ENCODE peak calls at places on chromosomes 12 and 14, in eight cellular contexts. T is spleen; C is EH; I is GM23248; V is hypothalamus; W is pons; A is T-helper 22 cell; E is stimulated activated CD8-positive, alpha-beta memory T cell treated with anti-CD3 and anti-CD28 coated beads, Interleukin-15, amount 100 ng/mL, for 1 hour. B is an unnamed sample.

GRCh38 chr12:75101805-75102204 is 107.8 kb downstream of the KCNC2 start:
- DNase-seq in T (no peak), C (no peak), I (no peak), V (no peak), W (no peak), A (no peak), E (no peak), B (no peak)

GRCh38 chr12:81270385-81270784 is 192.5 kb downstream of the ACSS3 start:
- DNase-seq in T (no peak), C (no peak), I (no peak), V (no peak), W (no peak), A (no peak), E (no peak), B (no peak)

GRCh38 chr14:41609704-41610183 is 3.1 kb downstream of the LRFN5 start:
- DNase-seq in T (peak), C (no peak), I (peak), V (peak), W (peak), A (no peak), E (no peak), B (no peak)

GRCh38 chr12:89932950-89933349 is 224.3 kb upstream of the ATP2B1 start:
- DNase-seq in T (no peak), C (peak), I (no peak), V (no peak), W (no peak), A (no peak), E (no peak), B (no peak)

GRCh38 chr12:104365921-104366410 is 62.4 kb downstream of the EID3 start:
- DNase-seq in T (no peak), C (no peak), I (no peak), V (no peak), W (no peak), A (no peak), E (no peak), B (no peak)

GRCh38 chr14:45757655-45758054 is 504.7 kb upstream of the MIS18BP1 start:
- DNase-seq in T (no peak), C (no peak), I (no peak), V (no peak), W (no peak), A (no peak), E (no peak), B (no peak)

GRCh38 chr12:94813314-94813713 is 163.0 kb upstream of the TMCC3 start:
- DNase-seq in T (no peak), C (no peak), I (peak), V (no peak), W (no peak), A (no peak), E (no peak), B (no peak)

GRCh38 chr14:64772394-64772950 is 68.2 kb downstream of the PLEKHG3 start:
- DNase-seq in T (peak), C (no peak), I (no peak), V (no peak), W (no peak), A (no peak), E (no peak), B (no peak)

GRCh38 chr12:97097734-97098133 is 190.7 kb downstream of the NEDD1 start:
- DNase-seq in T (no peak), C (no peak), I (no peak), V (no peak), W (no peak), A (no peak), E (no peak), B (no peak)

GRCh38 chr14:57641776-57642175 is 148.1 kb upstream of the CCDC198 start:
- DNase-seq in T (no peak), C (no peak), I (no peak), V (no peak), W (no peak), A (no peak), E (no peak), B (no peak)

GRCh38 chr12:54891717-54892478 is 37.6 kb downstream of the MUCL1 start:
- DNase-seq in T (no peak), C (no peak), I (no peak), V (no peak), W (no peak), A (no peak), E (no peak), B (no peak)

GRCh38 chr14:91947196-91948184 is at the start of gene FBLN5:
- DNase-seq in T (peak), C (peak), I (peak), V (peak), W (no peak), A (no peak), E (no peak), B (no peak)

GRCh38 chr12:26953447-26953846 is 15.2 kb downstream of the FGFR1OP2 start:
- DNase-seq in T (no peak), C (no peak), I (peak), V (no peak), W (peak), A (no peak), E (no peak), B (no peak)

GRCh38 chr12:6041891-6042290 is 82.6 kb downstream of the VWF start:
- DNase-seq in T (no peak), C (no peak), I (peak), V (no peak), W (no peak), A (no peak), E (no peak), B (no peak)

GRCh38 chr12:31470462-31470861 is 120.5 kb downstream of the DENND5B start:
- DNase-seq in T (no peak), C (no peak), I (no peak), V (no peak), W (no peak), A (no peak), E (no peak), B (no peak)

GRCh38 chr14:90645842-90646443 is 170.3 kb downstream of the TTC7B start:
- DNase-seq in T (no peak), C (peak), I (no peak), V (no peak), W (no peak), A (no peak), E (no peak), B (no peak)

GRCh38 chr12:44812062-44812461 is 64.1 kb downstream of the NELL2 start:
- DNase-seq in T (no peak), C (peak), I (no peak), V (no peak), W (no peak), A (no peak), E (peak), B (no peak)

GRCh38 chr12:56614627-56615026 is 15.5 kb downstream of the BAZ2A start:
- DNase-seq in T (no peak), C (no peak), I (no peak), V (no peak), W (no peak), A (no peak), E (no peak), B (no peak)

GRCh38 chr14:22276913-22277816 is 311.9 kb downstream of the DAD1 start:
- DNase-seq in T (no peak), C (peak), I (peak), V (no peak), W (no peak), A (no peak), E (no peak), B (no peak)

GRCh38 chr14:21202463-21203358 is 46.8 kb upstream of the OR5AU1 start:
- DNase-seq in T (no peak), C (no peak), I (no peak), V (no peak), W (no peak), A (no peak), E (no peak), B (no peak)

GRCh38 chr12:3117144-3117581 is 40.0 kb downstream of the TSPAN9 start:
- DNase-seq in T (no peak), C (peak), I (no peak), V (no peak), W (no peak), A (no peak), E (no peak), B (no peak)

GRCh38 chr14:94751321-94751720 is 18.6 kb downstream of the GSC start:
- DNase-seq in T (peak), C (no peak), I (no peak), V (no peak), W (no peak), A (no peak), E (no peak), B (no peak)

GRCh38 chr14:75631453-75631831 is 29.2 kb downstream of the ERG28 start:
- DNase-seq in T (no peak), C (peak), I (peak), V (no peak), W (no peak), A (no peak), E (no peak), B (no peak)

GRCh38 chr12:76558684-76559276 is 791 bp downstream of the OSBPL8 start:
- DNase-seq in T (peak), C (peak), I (peak), V (peak), W (peak), A (peak), E (peak), B (no peak)

GRCh38 chr14:96253140-96253539 is 2.9 kb upstream of the BDKRB1 start:
- DNase-seq in T (no peak), C (peak), I (peak), V (no peak), W (no peak), A (no peak), E (no peak), B (no peak)

GRCh38 chr12:110254971-110255540 is 26.0 kb upstream of the ATP2A2 start:
- DNase-seq in T (no peak), C (no peak), I (no peak), V (no peak), W (no peak), A (no peak), E (no peak), B (no peak)

GRCh38 chr12:43805857-43806736 is at the start of gene TWF1:
- DNase-seq in T (peak), C (peak), I (peak), V (peak), W (peak), A (peak), E (peak), B (no peak)

GRCh38 chr12:12214635-12215131 is 52.2 kb downstream of the LRP6 start:
- DNase-seq in T (no peak), C (peak), I (peak), V (no peak), W (no peak), A (no peak), E (no peak), B (no peak)

GRCh38 chr14:73124180-73124894 is 12.0 kb upstream of the PSEN1 start:
- DNase-seq in T (no peak), C (no peak), I (no peak), V (no peak), W (no peak), A (no peak), E (no peak), B (no peak)

GRCh38 chr14:34258318-34258717 is 203.7 kb downstream of the SPTSSA start:
- DNase-seq in T (no peak), C (no peak), I (peak), V (no peak), W (no peak), A (no peak), E (no peak), B (no peak)

GRCh38 chr12:6211421-6211869 is 11.2 kb downstream of the CD9 start:
- DNase-seq in T (no peak), C (peak), I (peak), V (no peak), W (peak), A (no peak), E (no peak), B (no peak)

GRCh38 chr12:55995366-55995765 is 1.7 kb upstream of the SUOX start:
- DNase-seq in T (no peak), C (no peak), I (no peak), V (no peak), W (no peak), A (no peak), E (no peak), B (no peak)

GRCh38 chr12:44000309-44000952 is 164.6 kb downstream of the TMEM117 start:
- DNase-seq in T (no peak), C (peak), I (peak), V (no peak), W (no peak), A (no peak), E (no peak), B (peak)

GRCh38 chr14:49461529-49462401 is 124.4 kb downstream of the RPS29 start:
- DNase-seq in T (no peak), C (peak), I (peak), V (no peak), W (peak), A (peak), E (peak), B (peak)

GRCh38 chr14:77307099-77307496 is 13.6 kb downstream of the POMT2 start:
- DNase-seq in T (no peak), C (peak), I (peak), V (peak), W (peak), A (no peak), E (no peak), B (no peak)

B was measured in keratinocyte.